ENCODE peak calls at places on chromosomes 7 and 10, in five cellular contexts. One of them, this sample, is unnamed.
A peak's percentile ranks its signal among the peaks of the same experiment; 100 is the strongest.

GRCh38 chr10:122588381-122588780 is 27.8 kb downstream of the DMBT1 start:
- DNase-seq in brain microvascular endothelial cell: no peak
- DNase-seq in mammary epithelial cell: no peak
- DNase-seq in CD4-positive, alpha-beta T cell: no peak
- DNase-seq in left ventricle myocardium inferior: no peak
- DNase-seq in this sample: no peak

GRCh38 chr10:17214991-17215781 is 12.9 kb upstream of the VIM start:
- DNase-seq in brain microvascular endothelial cell: peak; percentile 91
- DNase-seq in mammary epithelial cell: peak; percentile 48
- DNase-seq in CD4-positive, alpha-beta T cell: no peak
- DNase-seq in left ventricle myocardium inferior: no peak
- DNase-seq in this sample: no peak

GRCh38 chr7:139853576-139854511 is 24.8 kb downstream of the TBXAS1 start:
- DNase-seq in brain microvascular endothelial cell: peak; percentile 45
- DNase-seq in mammary epithelial cell: peak; percentile 51
- DNase-seq in CD4-positive, alpha-beta T cell: no peak
- DNase-seq in left ventricle myocardium inferior: no peak
- DNase-seq in this sample: no peak

GRCh38 chr7:127207806-127208205 is 44.9 kb downstream of the GRM8 start:
- DNase-seq in brain microvascular endothelial cell: no peak
- DNase-seq in mammary epithelial cell: no peak
- DNase-seq in CD4-positive, alpha-beta T cell: no peak
- DNase-seq in left ventricle myocardium inferior: no peak
- DNase-seq in this sample: no peak

GRCh38 chr10:114250716-114251115 is 11.7 kb downstream of the VWA2 start:
- DNase-seq in brain microvascular endothelial cell: no peak
- DNase-seq in mammary epithelial cell: no peak
- DNase-seq in CD4-positive, alpha-beta T cell: no peak
- DNase-seq in left ventricle myocardium inferior: no peak
- DNase-seq in this sample: no peak

GRCh38 chr10:65501259-65501658 is 1424.6 kb upstream of the LRRTM3 start:
- DNase-seq in brain microvascular endothelial cell: no peak
- DNase-seq in mammary epithelial cell: no peak
- DNase-seq in CD4-positive, alpha-beta T cell: no peak
- DNase-seq in left ventricle myocardium inferior: no peak
- DNase-seq in this sample: no peak

GRCh38 chr10:85936180-85936579 is 430.4 kb downstream of the GRID1 start:
- DNase-seq in brain microvascular endothelial cell: no peak
- DNase-seq in mammary epithelial cell: no peak
- DNase-seq in CD4-positive, alpha-beta T cell: no peak
- DNase-seq in left ventricle myocardium inferior: no peak
- DNase-seq in this sample: no peak

GRCh38 chr7:88090671-88091070 is 129.2 kb downstream of the SRI start:
- DNase-seq in brain microvascular endothelial cell: no peak
- DNase-seq in mammary epithelial cell: no peak
- DNase-seq in CD4-positive, alpha-beta T cell: no peak
- DNase-seq in left ventricle myocardium inferior: no peak
- DNase-seq in this sample: no peak

GRCh38 chr7:89001306-89001705 is 205.8 kb upstream of the TEX47 start:
- DNase-seq in brain microvascular endothelial cell: no peak
- DNase-seq in mammary epithelial cell: no peak
- DNase-seq in CD4-positive, alpha-beta T cell: no peak
- DNase-seq in left ventricle myocardium inferior: no peak
- DNase-seq in this sample: no peak

GRCh38 chr10:77401681-77402080 is 235.9 kb downstream of the KCNMA1 start:
- DNase-seq in brain microvascular endothelial cell: no peak
- DNase-seq in mammary epithelial cell: no peak
- DNase-seq in CD4-positive, alpha-beta T cell: no peak
- DNase-seq in left ventricle myocardium inferior: no peak
- DNase-seq in this sample: no peak

GRCh38 chr7:28587211-28587610 is 174.9 kb downstream of the CREB5 start:
- DNase-seq in brain microvascular endothelial cell: no peak
- DNase-seq in mammary epithelial cell: peak; percentile 86
- DNase-seq in CD4-positive, alpha-beta T cell: no peak
- DNase-seq in left ventricle myocardium inferior: no peak
- DNase-seq in this sample: no peak

GRCh38 chr7:92010215-92010614 is 69.6 kb downstream of the AKAP9 start:
- DNase-seq in brain microvascular endothelial cell: no peak
- DNase-seq in mammary epithelial cell: no peak
- DNase-seq in CD4-positive, alpha-beta T cell: no peak
- DNase-seq in left ventricle myocardium inferior: no peak
- DNase-seq in this sample: no peak

GRCh38 chr7:154583454-154583853 is 419.5 kb downstream of the PAXIP1 start:
- DNase-seq in brain microvascular endothelial cell: no peak
- DNase-seq in mammary epithelial cell: no peak
- DNase-seq in CD4-positive, alpha-beta T cell: no peak
- DNase-seq in left ventricle myocardium inferior: no peak
- DNase-seq in this sample: no peak

GRCh38 chr10:72695496-72695895 is 3.6 kb downstream of the MCU start:
- DNase-seq in brain microvascular endothelial cell: no peak
- DNase-seq in mammary epithelial cell: no peak
- DNase-seq in CD4-positive, alpha-beta T cell: no peak
- DNase-seq in left ventricle myocardium inferior: no peak
- DNase-seq in this sample: no peak

GRCh38 chr7:157410831-157411556 is 74.2 kb downstream of the DNAJB6 start:
- DNase-seq in brain microvascular endothelial cell: no peak
- DNase-seq in mammary epithelial cell: no peak
- DNase-seq in CD4-positive, alpha-beta T cell: no peak
- DNase-seq in left ventricle myocardium inferior: peak; percentile 1
- DNase-seq in this sample: no peak

GRCh38 chr10:106625761-106626160 is 538.7 kb downstream of the SORCS1 start:
- DNase-seq in brain microvascular endothelial cell: no peak
- DNase-seq in mammary epithelial cell: no peak
- DNase-seq in CD4-positive, alpha-beta T cell: no peak
- DNase-seq in left ventricle myocardium inferior: no peak
- DNase-seq in this sample: no peak

GRCh38 chr10:97428572-97428981 is 2.6 kb downstream of the PGAM1 start:
- DNase-seq in brain microvascular endothelial cell: peak; percentile 12
- DNase-seq in mammary epithelial cell: peak; percentile 40
- DNase-seq in CD4-positive, alpha-beta T cell: no peak
- DNase-seq in left ventricle myocardium inferior: no peak
- DNase-seq in this sample: no peak

GRCh38 chr10:69641261-69641980 is 11.4 kb downstream of the FAM241B start:
- DNase-seq in brain microvascular endothelial cell: no peak
- DNase-seq in mammary epithelial cell: peak; percentile 36
- DNase-seq in CD4-positive, alpha-beta T cell: no peak
- DNase-seq in left ventricle myocardium inferior: no peak
- DNase-seq in this sample: no peak

GRCh38 chr7:55439627-55440026 is 74.5 kb downstream of the LANCL2 start:
- DNase-seq in brain microvascular endothelial cell: no peak
- DNase-seq in mammary epithelial cell: peak; percentile 31
- DNase-seq in CD4-positive, alpha-beta T cell: no peak
- DNase-seq in left ventricle myocardium inferior: no peak
- DNase-seq in this sample: no peak

GRCh38 chr10:21823617-21824016 is 179.9 kb downstream of the DNAJC1 start:
- DNase-seq in brain microvascular endothelial cell: no peak
- DNase-seq in mammary epithelial cell: no peak
- DNase-seq in CD4-positive, alpha-beta T cell: no peak
- DNase-seq in left ventricle myocardium inferior: no peak
- DNase-seq in this sample: no peak

GRCh38 chr7:155380986-155381851 is 76.7 kb upstream of the EN2 start:
- DNase-seq in brain microvascular endothelial cell: no peak
- DNase-seq in mammary epithelial cell: no peak
- DNase-seq in CD4-positive, alpha-beta T cell: no peak
- DNase-seq in left ventricle myocardium inferior: no peak
- DNase-seq in this sample: no peak

GRCh38 chr10:132837905-132838304 is 52.0 kb upstream of the NKX6-2 start:
- DNase-seq in brain microvascular endothelial cell: no peak
- DNase-seq in mammary epithelial cell: no peak
- DNase-seq in CD4-positive, alpha-beta T cell: no peak
- DNase-seq in left ventricle myocardium inferior: no peak
- DNase-seq in this sample: no peak

GRCh38 chr7:41708621-41709358 is 5.9 kb upstream of the INHBA start:
- DNase-seq in brain microvascular endothelial cell: no peak
- DNase-seq in mammary epithelial cell: no peak
- DNase-seq in CD4-positive, alpha-beta T cell: no peak
- DNase-seq in left ventricle myocardium inferior: no peak
- DNase-seq in this sample: no peak

GRCh38 chr7:82359426-82359825 is 84.2 kb downstream of the CACNA2D1 start:
- DNase-seq in brain microvascular endothelial cell: no peak
- DNase-seq in mammary epithelial cell: no peak
- DNase-seq in CD4-positive, alpha-beta T cell: no peak
- DNase-seq in left ventricle myocardium inferior: no peak
- DNase-seq in this sample: no peak

GRCh38 chr10:89915021-89915420 is 213.6 kb downstream of the KIF20B start:
- DNase-seq in brain microvascular endothelial cell: no peak
- DNase-seq in mammary epithelial cell: peak; percentile 63
- DNase-seq in CD4-positive, alpha-beta T cell: no peak
- DNase-seq in left ventricle myocardium inferior: no peak
- DNase-seq in this sample: no peak

GRCh38 chr7:124667754-124668153 is 97.8 kb downstream of the GPR37 start:
- DNase-seq in brain microvascular endothelial cell: no peak
- DNase-seq in mammary epithelial cell: no peak
- DNase-seq in CD4-positive, alpha-beta T cell: no peak
- DNase-seq in left ventricle myocardium inferior: no peak
- DNase-seq in this sample: no peak

GRCh38 chr7:135375908-135376699 is 133.8 kb downstream of the CNOT4 start:
- DNase-seq in brain microvascular endothelial cell: no peak
- DNase-seq in mammary epithelial cell: no peak
- DNase-seq in CD4-positive, alpha-beta T cell: no peak
- DNase-seq in left ventricle myocardium inferior: no peak
- DNase-seq in this sample: no peak

GRCh38 chr10:74213571-74214162 is 62.6 kb downstream of the ADK start:
- DNase-seq in brain microvascular endothelial cell: peak; percentile 42
- DNase-seq in mammary epithelial cell: no peak
- DNase-seq in CD4-positive, alpha-beta T cell: peak; percentile 40
- DNase-seq in left ventricle myocardium inferior: no peak
- DNase-seq in this sample: no peak
- TF ChIP-seq CTCF in brain microvascular endothelial cell: peak; percentile 83
- TF ChIP-seq CTCF in mammary epithelial cell: peak; percentile 63
- TF ChIP-seq CTCF in CD4-positive, alpha-beta T cell: peak; percentile 69
- TF ChIP-seq CTCF in left ventricle myocardium inferior: peak; percentile 44
- TF ChIP-seq CTCF in this sample: no peak

DNA sequence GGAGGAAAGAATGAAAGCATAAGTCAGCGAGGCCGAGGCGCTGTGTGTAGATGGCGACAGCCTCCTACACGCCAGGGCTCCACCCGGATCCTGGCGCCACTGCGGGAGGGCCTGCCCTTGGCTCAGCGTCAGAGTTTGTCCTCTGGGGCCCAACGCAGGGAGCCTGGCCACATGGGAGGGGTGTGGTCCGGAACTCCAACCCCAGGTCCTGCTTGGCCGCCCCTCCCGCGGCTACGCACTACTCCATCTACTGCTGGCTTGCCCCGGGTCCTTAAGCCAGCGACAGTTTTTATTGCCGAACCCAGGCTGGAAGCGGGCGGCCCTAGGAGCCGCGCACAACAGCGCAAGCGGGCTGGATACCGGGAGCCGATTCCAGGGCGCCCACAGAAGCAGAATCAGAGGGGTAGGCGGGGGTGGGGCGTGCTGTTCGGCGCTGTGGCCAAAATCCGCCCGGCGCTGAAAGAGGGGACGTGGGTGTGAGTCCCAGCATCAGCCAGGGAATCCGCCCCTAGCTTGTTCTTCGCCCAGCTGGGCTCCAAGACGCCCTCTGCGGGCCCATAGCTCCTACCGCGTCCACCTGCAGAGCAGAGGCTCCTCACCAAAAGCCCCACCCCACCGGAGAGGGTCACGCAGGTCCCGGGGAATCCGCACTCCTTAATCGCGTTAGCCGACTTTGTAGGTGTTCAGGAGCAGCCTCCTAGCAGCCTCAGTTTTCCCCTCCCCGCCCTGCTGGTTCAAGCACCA is 4.5 kb downstream of the KAZALD1 start:
- DNase-seq in brain microvascular endothelial cell: no peak
- DNase-seq in mammary epithelial cell: peak; percentile 64
- DNase-seq in CD4-positive, alpha-beta T cell: peak; percentile 27
- DNase-seq in left ventricle myocardium inferior: peak; percentile 83
- DNase-seq in this sample: peak; percentile 54
- TF ChIP-seq CTCF in brain microvascular endothelial cell: peak; percentile 71
- TF ChIP-seq CTCF in mammary epithelial cell: peak; percentile 70
- TF ChIP-seq CTCF in CD4-positive, alpha-beta T cell: peak; percentile 24
- TF ChIP-seq CTCF in left ventricle myocardium inferior: peak; percentile 57
- TF ChIP-seq CTCF in this sample: no peak

GRCh38 chr7:93626869-93627268 is 52.3 kb upstream of the CALCR start:
- DNase-seq in brain microvascular endothelial cell: no peak
- DNase-seq in mammary epithelial cell: no peak
- DNase-seq in CD4-positive, alpha-beta T cell: no peak
- DNase-seq in left ventricle myocardium inferior: no peak
- DNase-seq in this sample: no peak

GRCh38 chr7:93620864-93621263 is 46.3 kb upstream of the CALCR start:
- DNase-seq in brain microvascular endothelial cell: no peak
- DNase-seq in mammary epithelial cell: no peak
- DNase-seq in CD4-positive, alpha-beta T cell: no peak
- DNase-seq in left ventricle myocardium inferior: no peak
- DNase-seq in this sample: no peak

GRCh38 chr7:93623816-93624215 is 49.3 kb upstream of the CALCR start:
- DNase-seq in brain microvascular endothelial cell: no peak
- DNase-seq in mammary epithelial cell: no peak
- DNase-seq in CD4-positive, alpha-beta T cell: no peak
- DNase-seq in left ventricle myocardium inferior: no peak
- DNase-seq in this sample: no peak

GRCh38 chr7:93620057-93620456 is 45.5 kb upstream of the CALCR start:
- DNase-seq in brain microvascular endothelial cell: no peak
- DNase-seq in mammary epithelial cell: no peak
- DNase-seq in CD4-positive, alpha-beta T cell: no peak
- DNase-seq in left ventricle myocardium inferior: no peak
- DNase-seq in this sample: no peak

GRCh38 chr7:93622036-93622714 is 47.7 kb upstream of the CALCR start:
- DNase-seq in brain microvascular endothelial cell: peak; percentile 37
- DNase-seq in mammary epithelial cell: peak; percentile 18
- DNase-seq in CD4-positive, alpha-beta T cell: no peak
- DNase-seq in left ventricle myocardium inferior: no peak
- DNase-seq in this sample: no peak
- TF ChIP-seq CTCF in brain microvascular endothelial cell: peak; percentile 75
- TF ChIP-seq CTCF in mammary epithelial cell: peak; percentile 57
- TF ChIP-seq CTCF in CD4-positive, alpha-beta T cell: no peak
- TF ChIP-seq CTCF in left ventricle myocardium inferior: peak; percentile 45
- TF ChIP-seq CTCF in this sample: peak; percentile 34

DNA sequence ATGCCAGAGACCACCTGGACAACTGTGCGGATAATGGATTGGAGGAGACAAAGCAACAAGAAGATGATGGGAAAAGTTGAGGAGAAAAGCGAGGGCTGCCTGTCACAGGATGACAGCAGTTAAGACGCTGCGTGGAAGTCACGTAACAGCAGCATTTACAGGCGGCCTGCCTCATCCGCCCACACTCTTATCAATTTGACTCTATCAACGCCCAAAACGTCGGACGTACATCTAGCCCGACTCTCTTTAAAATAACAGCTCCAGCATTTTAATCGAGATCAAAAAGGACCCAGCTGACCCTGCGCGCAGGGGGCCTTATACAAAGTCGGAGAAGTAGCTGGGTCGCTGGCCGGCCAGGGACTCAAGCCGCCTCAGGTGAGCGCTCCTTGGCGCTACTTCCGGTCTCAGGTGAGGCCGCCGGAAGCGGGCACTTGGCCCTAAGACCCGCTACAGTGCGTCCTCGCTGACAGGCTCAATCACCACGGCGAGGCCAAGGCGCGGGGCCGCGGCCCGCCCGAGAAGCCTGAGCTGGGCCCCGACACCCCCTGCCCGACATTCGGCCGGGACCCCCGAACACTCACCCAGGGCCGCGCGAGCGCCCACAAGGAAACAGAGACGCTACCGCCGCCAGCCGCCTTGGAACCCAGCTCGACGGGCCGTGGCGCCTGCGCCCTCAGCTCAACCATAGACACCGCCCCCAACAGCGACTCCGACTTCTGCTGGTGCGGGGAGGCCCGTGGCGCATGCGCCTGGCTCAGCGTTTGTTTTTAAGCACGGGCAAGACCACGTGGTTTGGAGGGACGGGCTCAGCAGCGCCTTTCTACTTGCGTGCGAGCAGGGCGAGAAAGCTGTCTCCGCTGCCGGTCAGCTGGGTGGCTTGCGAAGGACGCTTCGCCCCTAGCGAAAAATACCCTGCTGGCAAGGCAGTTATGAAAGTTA is at the start of gene ERCC6:
- DNase-seq in brain microvascular endothelial cell: peak; percentile 99
- DNase-seq in mammary epithelial cell: peak; percentile 97
- DNase-seq in CD4-positive, alpha-beta T cell: peak; percentile 96
- DNase-seq in left ventricle myocardium inferior: peak; percentile 98
- DNase-seq in this sample: peak; percentile 98
- TF ChIP-seq CTCF in brain microvascular endothelial cell: no peak
- TF ChIP-seq CTCF in mammary epithelial cell: no peak
- TF ChIP-seq CTCF in CD4-positive, alpha-beta T cell: no peak
- TF ChIP-seq CTCF in left ventricle myocardium inferior: peak; percentile 17
- TF ChIP-seq CTCF in this sample: no peak

This sample was measured in mesothelial cell of epicardium.